ENCODE peak calls at places on chromosomes 12 and 14, in five cellular contexts. R, U, B, C and H are unnamed samples.

GRCh38 chr14:68384335-68384734 is 408.5 kb downstream of the ZFP36L1 start:
- DNase-seq in C (no peak), B (no peak), R (peak; percentile 55), U (no peak), H (no peak)

GRCh38 chr12:18895946-18896345 is 158.0 kb downstream of the CAPZA3 start:
- DNase-seq in U (no peak), C (peak; percentile 88), R (no peak), B (no peak), H (no peak)

GRCh38 chr12:108759914-108760313 is 28.6 kb upstream of the CORO1C start:
- DNase-seq in C (no peak), R (no peak), B (no peak), U (no peak), H (no peak)

GRCh38 chr12:27359578-27360340 is 27.1 kb downstream of the BMAL2 start:
- DNase-seq in C (no peak), R (no peak), B (peak; percentile 15), U (no peak), H (no peak)

GRCh38 chr12:39875721-39876120 is 230.2 kb downstream of the SLC2A13 start:
- DNase-seq in U (no peak), R (no peak), B (no peak), C (no peak), H (no peak)

GRCh38 chr12:131466932-131467331 is 244.0 kb upstream of the SFSWAP start:
- DNase-seq in U (no peak), B (no peak), C (peak; percentile 33), R (no peak), H (no peak)

GRCh38 chr12:76337583-76337982 is 10.6 kb downstream of the BBS10 start:
- DNase-seq in B (peak; percentile 79), C (no peak), R (no peak), U (no peak), H (peak; percentile 47)

GRCh38 chr14:104389326-104390220 is 190.0 kb upstream of the C14orf180 start:
- DNase-seq in C (peak; percentile 32), U (no peak), B (no peak), R (no peak), H (no peak)

GRCh38 chr12:124298685-124299410 is 4.0 kb downstream of the RFLNA start:
- DNase-seq in C (no peak), R (no peak), B (no peak), U (no peak), H (no peak)

GRCh38 chr14:95062946-95063345 is 94.4 kb downstream of the DICER1 start:
- DNase-seq in R (no peak), U (no peak), B (no peak), C (no peak), H (no peak)

GRCh38 chr12:47222960-47223847 is 143.4 kb upstream of the AMIGO2 start:
- DNase-seq in U (peak; percentile 26), B (no peak), R (no peak), C (peak; percentile 91), H (no peak)

GRCh38 chr14:28468191-28469151 is 298.1 kb upstream of the FOXG1 start:
- DNase-seq in C (peak; percentile 53), U (no peak), B (no peak), R (no peak), H (no peak)

GRCh38 chr12:32365473-32366064 is 33.8 kb upstream of the FGD4 start:
- DNase-seq in R (peak; percentile 63), U (peak; percentile 62), B (peak; percentile 81), C (peak; percentile 90), H (peak; percentile 48)

GRCh38 chr12:124395986-124396385 is 101.1 kb downstream of the RFLNA start:
- DNase-seq in R (no peak), B (no peak), C (no peak), U (no peak), H (no peak)

GRCh38 chr12:3311027-3311402 is 180.0 kb upstream of the PRMT8 start:
- DNase-seq in C (peak; percentile 63), R (no peak), B (no peak), U (no peak), H (no peak)

GRCh38 chr12:130031571-130032189 is 127.9 kb upstream of the TMEM132D start:
- DNase-seq in C (peak; percentile 99), B (peak; percentile 2), R (peak; percentile 56), U (peak; percentile 36), H (peak; percentile 24)

GRCh38 chr14:68668028-68668427 is 124.8 kb downstream of the ZFP36L1 start:
- DNase-seq in C (peak; percentile 34), R (no peak), B (no peak), U (no peak), H (no peak)

GRCh38 chr12:58656254-58657009 is 263.9 kb downstream of the LRIG3 start:
- DNase-seq in R (no peak), U (no peak), B (no peak), C (no peak), H (no peak)

GRCh38 chr14:85991156-85991555 is 461.2 kb downstream of the FLRT2 start:
- DNase-seq in U (no peak), R (no peak), C (no peak), B (peak; percentile 31), H (no peak)

GRCh38 chr14:57609313-57609712 is 115.7 kb upstream of the CCDC198 start:
- DNase-seq in C (no peak), R (no peak), U (no peak), B (no peak), H (no peak)

GRCh38 chr12:70427611-70428010 is 61.5 kb downstream of the KCNMB4 start:
- DNase-seq in R (no peak), B (no peak), U (no peak), C (no peak), H (no peak)

GRCh38 chr12:59041241-59042121 is 121.2 kb upstream of the LRIG3 start:
- DNase-seq in R (no peak), C (no peak), U (no peak), B (peak; percentile 88), H (peak; percentile 31)

GRCh38 chr14:70130498-70130897 is 58.3 kb downstream of the SLC8A3 start:
- DNase-seq in B (no peak), R (no peak), C (no peak), U (no peak), H (no peak)

GRCh38 chr12:70185301-70185700 is 57.9 kb upstream of the CNOT2 start:
- DNase-seq in R (no peak), U (no peak), B (no peak), C (no peak), H (no peak)